ENCODE peak calls at places on chromosomes 2 and 18, in six cellular contexts. H is thoracic aorta, D is cardiac fibroblast, Z is kidney, E is endothelial cell, L is HepG2. F is an unnamed sample.

GRCh38 chr2:75580606-75581005 is 19.9 kb upstream of the EVA1A start:
- DNase-seq in H (no peak), Z (no peak), D (no peak), E (no peak), L (no peak), F (no peak)

GRCh38 chr2:167689444-167689843 is 558.0 kb downstream of the STK39 start:
- DNase-seq in D (no peak), E (no peak), L (peak; percentile 39), Z (no peak), H (no peak), F (no peak)

GRCh38 chr18:1578505-1578904 is 673.8 kb downstream of the ADCYAP1 start:
- DNase-seq in Z (no peak), D (no peak), H (no peak), E (no peak), L (no peak), F (no peak)

GRCh38 chr2:188986839-188987238 is 12.7 kb downstream of the COL3A1 start:
- DNase-seq in L (no peak), D (peak; percentile 58), E (no peak), Z (no peak), H (no peak), F (no peak)

GRCh38 chr2:54271843-54272600 is 16.0 kb upstream of the TSPYL6 start:
- DNase-seq in H (no peak), E (no peak), D (no peak), L (no peak), Z (no peak), F (no peak)

GRCh38 chr2:56202722-56203121 is 18.9 kb downstream of the CCDC85A start:
- DNase-seq in E (no peak), D (no peak), Z (no peak), L (no peak), H (no peak), F (no peak)

GRCh38 chr2:6081542-6081872 is 389.3 kb downstream of the SOX11 start:
- DNase-seq in Z (no peak), L (no peak), D (no peak), E (no peak), H (no peak), F (no peak)

GRCh38 chr2:111219285-111219684 is 98.6 kb downstream of the BCL2L11 start:
- DNase-seq in D (no peak), E (no peak), Z (no peak), L (no peak), H (no peak), F (no peak)

GRCh38 chr2:204046145-204046544 is 109.6 kb downstream of the ICOS start:
- DNase-seq in L (no peak), Z (no peak), D (no peak), E (no peak), H (no peak), F (no peak)

GRCh38 chr18:69483574-69483973 is 82.9 kb downstream of the DOK6 start:
- DNase-seq in D (no peak), E (no peak), H (no peak), L (no peak), Z (no peak), F (no peak)

GRCh38 chr2:102141915-102142828 is at the start of gene IL1R1:
- DNase-seq in L (peak; percentile 60), E (peak; percentile 61), D (peak; percentile 85), Z (peak; percentile 96), H (no peak), F (peak; percentile 43)

GRCh38 chr2:72367530-72368225 is 220.0 kb upstream of the CYP26B1 start:
- DNase-seq in E (no peak), Z (no peak), H (peak; percentile 19), L (peak; percentile 76), D (peak; percentile 98), F (no peak)

GRCh38 chr2:231545105-231545902 is 15.1 kb upstream of the NMUR1 start:
- DNase-seq in D (peak; percentile 78), H (no peak), E (no peak), Z (no peak), L (no peak), F (no peak)

GRCh38 chr2:134470561-134471168 is 216.8 kb downstream of the MGAT5 start:
- DNase-seq in L (no peak), D (no peak), H (no peak), E (no peak), Z (no peak), F (no peak)

GRCh38 chr2:188628989-188629889 is 337.6 kb downstream of the GULP1 start:
- DNase-seq in E (no peak), Z (no peak), L (no peak), H (no peak), D (peak; percentile 62), F (no peak)

GRCh38 chr2:16062471-16063250 is 122.3 kb downstream of the MYCN start:
- DNase-seq in L (no peak), E (no peak), D (no peak), Z (no peak), H (no peak), F (no peak)

GRCh38 chr18:68778280-68778875 is 19.5 kb upstream of the CCDC102B start:
- DNase-seq in L (no peak), D (no peak), E (no peak), Z (no peak), H (no peak), F (no peak)

GRCh38 chr2:168599738-168600137 is 143.7 kb downstream of the CERS6 start:
- DNase-seq in E (no peak), Z (no peak), H (no peak), L (no peak), D (no peak), F (no peak)

GRCh38 chr2:134671498-134671897 is 47.3 kb downstream of the TMEM163 start:
- DNase-seq in D (no peak), E (no peak), H (no peak), Z (no peak), L (no peak), F (no peak)

GRCh38 chr18:43720036-43720435 is 442.7 kb upstream of the SYT4 start:
- DNase-seq in E (no peak), L (no peak), Z (no peak), D (peak; percentile 2), H (no peak), F (no peak)

GRCh38 chr18:39205565-39205964 is 1640.0 kb upstream of the CELF4 start:
- DNase-seq in D (no peak), L (peak; percentile 3), H (no peak), E (no peak), Z (no peak), F (no peak)

GRCh38 chr2:240766072-240766471 is 53.9 kb downstream of the KIF1A start:
- DNase-seq in L (no peak), Z (no peak), E (no peak), H (no peak), D (no peak), F (no peak)

GRCh38 chr2:55842009-55842408 is 81.6 kb downstream of the EFEMP1 start:
- DNase-seq in D (no peak), E (no peak), L (no peak), Z (no peak), H (no peak), F (no peak)

GRCh38 chr2:181672255-181673008 is 7.9 kb downstream of the NEUROD1 start:
- DNase-seq in H (no peak), L (no peak), Z (no peak), E (no peak), D (no peak), F (no peak)

GRCh38 chr2:44742054-44742453 is 199.4 kb upstream of the SIX3 start:
- DNase-seq in L (peak; percentile 49), D (no peak), H (no peak), E (no peak), Z (no peak), F (no peak)

GRCh38 chr2:98623657-98624056 is 15.3 kb downstream of the UNC50 start:
- DNase-seq in H (no peak), L (no peak), E (no peak), D (peak; percentile 70), Z (peak; percentile 65), F (no peak)

GRCh38 chr2:134433934-134434333 is 180.1 kb downstream of the MGAT5 start:
- DNase-seq in Z (no peak), D (no peak), E (no peak), L (no peak), H (no peak), F (no peak)

DNA sequence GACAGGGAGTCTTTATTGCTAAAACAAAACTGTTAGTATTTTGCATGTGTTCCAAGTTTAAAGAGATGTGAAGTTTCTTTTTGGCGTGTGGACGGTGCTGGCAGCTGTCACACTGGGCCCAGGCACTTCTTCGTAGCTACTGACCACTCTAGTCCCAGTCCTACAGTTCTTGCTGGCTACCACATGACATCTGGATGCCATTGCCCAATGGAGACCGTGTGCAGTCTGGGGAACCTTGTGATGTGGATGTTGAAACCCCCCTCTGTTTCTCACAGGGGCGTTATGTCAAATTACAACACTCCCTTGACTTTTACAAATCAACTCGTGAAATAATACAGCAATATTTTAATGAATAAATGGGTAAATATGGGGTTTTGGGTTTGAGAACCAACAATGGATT is 1.1 kb downstream of the GPD2 start:
- DNase-seq in D (peak; percentile 56), E (no peak), L (no peak), Z (no peak), H (no peak), F (no peak)
- TF ChIP-seq CTCF in D (no peak), E (no peak), L (no peak), Z (no peak), H (no peak), F (no peak)

DNA sequence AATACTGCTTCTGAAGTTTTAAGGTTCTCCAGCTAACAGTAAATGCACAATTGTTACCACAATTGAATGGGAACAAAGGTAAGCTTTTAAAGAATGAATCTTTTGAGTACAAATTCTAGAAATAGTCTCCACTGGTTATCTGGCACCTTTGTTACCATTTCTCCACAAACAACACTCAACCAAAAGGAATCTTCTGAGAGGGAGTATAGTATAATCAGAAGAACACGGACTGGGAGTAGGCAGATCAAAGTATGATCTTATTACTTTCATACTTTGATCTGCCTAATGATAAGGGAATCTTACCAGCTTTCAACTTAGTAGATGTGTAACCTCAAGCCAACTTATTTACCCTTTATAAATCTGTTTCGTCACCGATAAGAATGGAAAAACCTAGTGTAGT is 1.4 kb downstream of the CEP76 start:
- DNase-seq in E (no peak), D (no peak), H (no peak), L (no peak), Z (no peak), F (no peak)
- TF ChIP-seq CTCF in E (no peak), D (no peak), H (no peak), L (no peak), Z (no peak), F (no peak)

DNA sequence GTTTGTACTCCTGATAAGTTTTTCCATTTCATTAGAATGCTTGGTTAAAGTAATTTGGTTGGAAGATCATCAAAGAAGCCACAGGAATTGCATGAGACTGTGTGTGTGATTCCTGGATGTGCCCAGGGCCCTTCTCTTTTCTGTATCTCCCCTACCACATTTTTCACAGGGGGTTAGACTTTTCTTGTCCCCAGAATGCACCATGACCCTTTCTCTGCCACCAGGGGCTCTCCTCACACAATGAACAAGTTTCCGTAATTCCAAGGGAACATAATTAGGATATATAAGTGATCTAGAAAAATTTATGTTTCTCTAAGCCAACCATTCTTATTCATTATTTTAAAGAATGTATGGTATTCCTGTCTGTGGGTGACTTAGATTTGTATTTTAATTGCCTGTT is 291.8 kb downstream of the NEDD4L start:
- DNase-seq in D (no peak), L (no peak), Z (no peak), E (no peak), H (no peak), F (no peak)
- TF ChIP-seq CTCF in D (peak; percentile 24), L (no peak), Z (no peak), E (no peak), H (no peak), F (peak; percentile 34)

DNA sequence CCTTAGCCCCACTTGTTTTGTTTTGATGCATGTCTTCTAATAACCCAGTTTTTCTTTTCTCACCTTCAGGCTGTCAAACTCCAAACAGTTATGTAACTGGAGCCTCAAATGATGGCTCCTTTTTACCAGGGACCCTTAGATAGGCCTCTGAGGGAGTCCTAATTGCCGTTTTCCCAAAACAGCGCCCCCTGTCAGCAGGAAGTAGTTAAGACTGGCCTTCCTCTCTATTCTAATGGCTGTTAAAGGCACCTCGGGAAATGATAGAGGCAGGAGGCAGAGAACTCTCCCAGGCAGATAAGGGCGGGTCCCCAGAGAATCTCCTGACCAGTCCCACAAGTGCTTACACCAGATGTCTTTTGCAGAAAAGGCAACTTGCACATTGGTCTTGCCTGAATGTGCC is 123.2 kb downstream of the KCNS3 start:
- DNase-seq in Z (no peak), D (no peak), E (no peak), L (no peak), H (no peak), F (no peak)
- TF ChIP-seq CTCF in Z (no peak), D (no peak), E (no peak), L (peak; percentile 27), H (no peak), F (peak; percentile 25)